ENCODE peak calls at places on chromosomes 11 and 22, in nine cellular contexts. T is iris pigment epithelial cell; D is fibroblast of the aortic adventitia; B is foreskin melanocyte; M is vagina; N is activated naive CD4-positive, alpha-beta T cell; Y is mucosa of gallbladder; F is hepatocyte; I is GM06990. H is an unnamed sample.

GRCh38 chr11:111604392-111605009 is 2.3 kb downstream of the SIK2 start:
- DNase-seq in T (peak), N (no peak), D (peak), F (peak), Y (no peak), I (no peak), B (peak), M (no peak), H (peak)

GRCh38 chr11:75031771-75032549 is 43.2 kb downstream of the NEU3 start:
- DNase-seq in Y (peak), D (peak), T (peak), N (peak), B (peak), I (no peak), F (peak), M (peak), H (peak)

GRCh38 chr11:116276051-116277044 is 496.4 kb downstream of the BUD13 start:
- DNase-seq in I (peak), Y (peak), T (peak), B (peak), M (no peak), F (peak), D (peak), N (peak), H (peak)

GRCh38 chr22:33577862-33578411 is 342.3 kb downstream of the LARGE1 start:
- DNase-seq in B (no peak), I (no peak), M (no peak), D (no peak), F (peak), Y (no peak), T (no peak), N (no peak), H (peak)

GRCh38 chr22:32839776-32840571 is 38.5 kb downstream of the TIMP3 start:
- DNase-seq in D (peak), Y (no peak), F (peak), M (no peak), I (no peak), N (no peak), B (no peak), T (peak), H (peak)

GRCh38 chr11:65591939-65592814 is 3.4 kb downstream of the KCNK7 start:
- DNase-seq in N (no peak), F (peak), D (no peak), M (no peak), T (peak), B (no peak), Y (no peak), I (no peak), H (peak)

GRCh38 chr11:96540875-96541274 is 151.1 kb downstream of the JRKL start:
- DNase-seq in D (no peak), M (no peak), N (no peak), F (no peak), B (no peak), T (no peak), Y (no peak), I (no peak), H (no peak)

GRCh38 chr11:69326622-69327219 is 32.8 kb downstream of the MYEOV start:
- DNase-seq in I (no peak), D (no peak), N (no peak), F (no peak), B (no peak), T (no peak), M (peak), Y (no peak), H (no peak)

GRCh38 chr11:504053-504993 is 2.7 kb downstream of the RNH1 start:
- DNase-seq in M (no peak), D (peak), N (peak), B (no peak), T (peak), F (peak), Y (no peak), I (no peak), H (peak)

GRCh38 chr11:64334764-64335741 is 5.0 kb upstream of the CCDC88B start:
- DNase-seq in I (peak), T (peak), D (peak), N (no peak), B (no peak), M (no peak), F (peak), Y (no peak), H (peak)

GRCh38 chr11:62552931-62553838 is 6.6 kb upstream of the AHNAK start:
- DNase-seq in I (no peak), B (peak), T (peak), N (peak), F (peak), M (no peak), D (peak), Y (peak), H (peak)

GRCh38 chr11:95453616-95454118 is 222.7 kb upstream of the SESN3 start:
- DNase-seq in T (no peak), D (peak), B (no peak), F (no peak), I (no peak), Y (peak), N (no peak), M (no peak), H (no peak)

GRCh38 chr11:748007-748359 is 719 bp downstream of the TALDO1 start:
- DNase-seq in I (no peak), M (no peak), T (peak), N (no peak), B (no peak), Y (no peak), F (no peak), D (peak), H (no peak)

GRCh38 chr11:28759311-28759710 is 651.1 kb downstream of the METTL15 start:
- DNase-seq in D (peak), M (no peak), T (peak), N (no peak), F (peak), I (no peak), Y (peak), B (no peak), H (no peak)

GRCh38 chr11:119684361-119685072 is 44.5 kb downstream of the NECTIN1 start:
- DNase-seq in T (peak), D (peak), I (no peak), F (peak), N (no peak), B (peak), M (no peak), Y (no peak), H (peak)

GRCh38 chr22:36010913-36011312 is 17.7 kb downstream of the RBFOX2 start:
- DNase-seq in I (no peak), B (no peak), Y (no peak), D (peak), T (peak), N (no peak), M (no peak), F (no peak), H (peak)

GRCh38 chr11:225734-226453 is 10.2 kb downstream of the SIRT3 start:
- DNase-seq in F (no peak), B (no peak), I (no peak), D (no peak), N (no peak), M (no peak), T (peak), Y (no peak), H (no peak)

GRCh38 chr11:96082002-96082899 is 158.3 kb upstream of the MTMR2 start:
- DNase-seq in N (no peak), Y (no peak), M (no peak), F (no peak), T (peak), D (no peak), B (no peak), I (no peak), H (peak)

GRCh38 chr11:79973701-79974626 is 533.1 kb upstream of the TENM4 start:
- DNase-seq in B (peak), F (no peak), D (no peak), N (no peak), Y (peak), T (peak), M (no peak), I (no peak), H (peak)

GRCh38 chr11:45174168-45174835 is 27.9 kb downstream of the PRDM11 start:
- DNase-seq in T (no peak), N (no peak), M (no peak), I (no peak), B (no peak), D (no peak), F (no peak), Y (no peak), H (no peak)

GRCh38 chr11:66268953-66269906 is 791 bp downstream of the RAB1B start:
- DNase-seq in F (peak), T (peak), M (no peak), D (peak), I (no peak), N (no peak), B (no peak), Y (no peak), H (peak)

GRCh38 chr22:48825802-48826520 is 1001.7 kb downstream of the BRD1 start:
- DNase-seq in Y (no peak), I (no peak), N (no peak), D (no peak), F (no peak), M (no peak), T (no peak), B (no peak), H (no peak)

GRCh38 chr22:26568207-26568706 is 21.7 kb downstream of the TPST2 start:
- DNase-seq in B (no peak), T (no peak), N (no peak), M (no peak), D (no peak), Y (no peak), I (no peak), F (peak), H (peak)

GRCh38 chr22:30087611-30088010 is 7.3 kb downstream of the HORMAD2 start:
- DNase-seq in B (no peak), T (no peak), Y (no peak), F (no peak), M (no peak), I (no peak), D (no peak), N (no peak), H (no peak)

GRCh38 chr11:114820621-114821020 is 142.3 kb downstream of the NXPE2 start:
- DNase-seq in F (no peak), N (no peak), I (no peak), T (no peak), Y (no peak), D (no peak), M (no peak), B (no peak), H (no peak)

GRCh38 chr11:67055812-67056211 is 835 bp upstream of the RHOD start:
- DNase-seq in B (no peak), Y (no peak), T (peak), I (no peak), F (peak), N (no peak), D (no peak), M (no peak), H (peak)

GRCh38 chr11:25981998-25982397 is 349.9 kb upstream of the ANO3 start:
- DNase-seq in F (peak), B (peak), Y (peak), I (peak), T (peak), N (no peak), D (peak), M (no peak), H (peak)

GRCh38 chr22:41780714-41781507 is 19.6 kb upstream of the CCDC134 start:
- DNase-seq in F (peak), N (peak), B (no peak), T (peak), M (no peak), D (peak), Y (peak), I (peak), H (peak)

GRCh38 chr22:41564563-41564962 is 3.8 kb downstream of the CSDC2 start:
- DNase-seq in Y (no peak), I (no peak), B (no peak), D (no peak), T (peak), M (no peak), N (no peak), F (no peak), H (no peak)

GRCh38 chr22:46122511-46122971 is 27.8 kb upstream of the PPARA start:
- DNase-seq in I (peak), D (peak), B (peak), M (no peak), F (peak), T (peak), N (peak), Y (peak), H (peak)

GRCh38 chr22:22750335-22751042 is 106.1 kb downstream of the GGTLC2 start:
- DNase-seq in D (no peak), Y (no peak), F (no peak), N (no peak), B (no peak), I (no peak), M (peak), T (no peak), H (peak)

GRCh38 chr22:39999144-39999757 is 4.5 kb downstream of the FAM83F start:
- DNase-seq in T (peak), D (peak), Y (no peak), I (no peak), M (no peak), F (peak), N (no peak), B (no peak), H (no peak)

GRCh38 chr11:32386770-32387377 is 48.5 kb downstream of the WT1 start:
- DNase-seq in T (peak), Y (no peak), M (no peak), B (no peak), I (no peak), F (peak), N (no peak), D (peak), H (no peak)

GRCh38 chr22:26648011-26648497 is 9.3 kb upstream of the MIAT start:
- DNase-seq in F (no peak), D (no peak), B (no peak), T (no peak), Y (no peak), N (peak), I (no peak), M (no peak), H (peak)